ENCODE peak calls at places on chromosome 14, in six cellular contexts. One of them, this sample, is unnamed.

GRCh38 chr14:105862581-105863239 is 336.3 kb downstream of the TMEM121 start:
- DNase-seq in mucosa of descending colon: peak
- DNase-seq in D721Med: no peak
- DNase-seq in HCT116: no peak
- DNase-seq in HFFc6: no peak
- DNase-seq in heart right ventricle: no peak
- DNase-seq in this sample: no peak

GRCh38 chr14:33745163-33745562 is 205.7 kb downstream of the EGLN3 start:
- DNase-seq in HFFc6: no peak
- DNase-seq in HCT116: no peak
- DNase-seq in mucosa of descending colon: no peak
- DNase-seq in D721Med: no peak
- DNase-seq in heart right ventricle: no peak
- DNase-seq in this sample: no peak

GRCh38 chr14:22225526-22226133 is 363.4 kb downstream of the DAD1 start:
- DNase-seq in HCT116: no peak
- DNase-seq in heart right ventricle: no peak
- DNase-seq in D721Med: no peak
- DNase-seq in mucosa of descending colon: no peak
- DNase-seq in HFFc6: peak
- DNase-seq in this sample: no peak

GRCh38 chr14:64235652-64236640 is 58.2 kb downstream of the ESR2 start:
- DNase-seq in mucosa of descending colon: no peak
- DNase-seq in heart right ventricle: no peak
- DNase-seq in D721Med: no peak
- DNase-seq in HCT116: no peak
- DNase-seq in HFFc6: no peak
- DNase-seq in this sample: peak

GRCh38 chr14:34363733-34364134 is 98.3 kb downstream of the SPTSSA start:
- DNase-seq in mucosa of descending colon: no peak
- DNase-seq in HCT116: no peak
- DNase-seq in D721Med: no peak
- DNase-seq in heart right ventricle: peak
- DNase-seq in HFFc6: no peak
- DNase-seq in this sample: no peak

GRCh38 chr14:78836777-78837176 is 666.6 kb downstream of the NRXN3 start:
- DNase-seq in D721Med: peak
- DNase-seq in mucosa of descending colon: no peak
- DNase-seq in HFFc6: peak
- DNase-seq in heart right ventricle: peak
- DNase-seq in HCT116: peak
- DNase-seq in this sample: peak

GRCh38 chr14:25136811-25137210 is 86.9 kb upstream of the STXBP6 start:
- DNase-seq in heart right ventricle: no peak
- DNase-seq in D721Med: no peak
- DNase-seq in HFFc6: no peak
- DNase-seq in mucosa of descending colon: no peak
- DNase-seq in HCT116: no peak
- DNase-seq in this sample: no peak

GRCh38 chr14:103871596-103872480 is 24.5 kb upstream of the PPP1R13B start:
- DNase-seq in mucosa of descending colon: peak
- DNase-seq in D721Med: no peak
- DNase-seq in HCT116: no peak
- DNase-seq in heart right ventricle: peak
- DNase-seq in HFFc6: no peak
- DNase-seq in this sample: peak

GRCh38 chr14:85911044-85911443 is 381.1 kb downstream of the FLRT2 start:
- DNase-seq in HFFc6: no peak
- DNase-seq in D721Med: no peak
- DNase-seq in heart right ventricle: no peak
- DNase-seq in mucosa of descending colon: no peak
- DNase-seq in HCT116: no peak
- DNase-seq in this sample: no peak

GRCh38 chr14:104735830-104736642 is 12.0 kb downstream of the ADSS1 start:
- DNase-seq in heart right ventricle: peak
- DNase-seq in D721Med: no peak
- DNase-seq in mucosa of descending colon: peak
- DNase-seq in HFFc6: peak
- DNase-seq in HCT116: no peak
- DNase-seq in this sample: no peak

GRCh38 chr14:68211421-68211820 is 391.8 kb downstream of the RAD51B start:
- DNase-seq in mucosa of descending colon: no peak
- DNase-seq in D721Med: no peak
- DNase-seq in HCT116: no peak
- DNase-seq in heart right ventricle: no peak
- DNase-seq in HFFc6: peak
- DNase-seq in this sample: no peak

DNA sequence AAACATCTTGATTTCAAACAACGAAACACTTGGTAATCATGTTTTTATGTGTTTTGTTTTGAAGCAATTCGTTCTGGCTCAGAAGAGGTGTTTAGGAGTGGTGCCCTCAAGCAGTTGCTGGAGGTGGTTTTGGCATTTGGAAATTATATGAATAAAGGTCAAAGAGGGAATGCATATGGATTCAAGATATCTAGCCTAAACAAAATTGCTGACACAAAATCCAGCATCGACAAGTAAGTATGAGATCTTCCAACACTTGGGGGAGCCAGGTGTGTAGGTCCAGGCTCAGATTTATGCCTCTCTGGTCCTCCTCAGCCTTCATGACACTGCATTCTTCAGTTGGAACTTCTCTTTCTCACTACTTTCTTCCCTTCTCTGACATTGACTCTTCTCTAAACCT is 110.1 kb downstream of the GPR135 start:
- DNase-seq in HCT116: no peak
- DNase-seq in mucosa of descending colon: no peak
- DNase-seq in HFFc6: no peak
- DNase-seq in heart right ventricle: no peak
- DNase-seq in D721Med: no peak
- DNase-seq in this sample: no peak
- TF ChIP-seq CTCF in HCT116: no peak
- TF ChIP-seq CTCF in mucosa of descending colon: no peak
- TF ChIP-seq CTCF in HFFc6: no peak
- TF ChIP-seq CTCF in heart right ventricle: no peak
- TF ChIP-seq CTCF in D721Med: no peak
- TF ChIP-seq CTCF in this sample: no peak

DNA sequence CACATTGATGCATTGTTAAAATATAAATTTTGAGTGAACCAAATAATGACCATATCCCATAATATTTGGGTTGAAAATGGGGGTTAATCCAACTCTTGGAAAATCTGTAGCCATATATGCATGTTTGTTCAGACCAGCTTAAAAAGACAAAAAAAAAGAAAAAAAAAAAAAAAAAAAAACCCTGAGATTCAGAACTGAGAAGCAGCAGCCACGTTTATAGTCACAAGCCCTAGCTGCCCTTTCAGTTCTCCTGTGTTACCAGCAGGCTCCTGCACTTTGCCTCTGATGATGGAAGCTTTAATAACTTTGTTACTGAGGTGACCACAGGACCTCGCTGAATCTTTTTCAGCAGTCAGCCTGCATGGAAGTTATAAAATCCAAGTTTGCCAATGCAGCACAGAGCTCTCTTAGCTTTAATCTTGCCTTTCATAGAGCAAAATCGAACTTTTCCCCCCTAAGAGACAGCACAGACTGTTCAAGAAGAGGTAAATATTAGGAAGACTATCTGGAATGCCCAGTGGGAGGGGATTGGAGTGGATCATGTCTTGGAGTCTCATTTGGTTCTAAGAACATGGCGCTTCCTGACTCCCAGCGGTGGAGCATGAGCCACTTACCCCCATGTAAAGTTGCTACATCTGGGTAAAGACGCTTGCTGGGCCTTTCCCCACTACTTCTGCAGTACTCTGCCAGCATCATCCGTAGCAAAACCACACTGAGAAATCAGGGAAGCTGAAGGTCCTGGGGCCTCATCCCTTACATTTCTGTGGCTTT is 20.6 kb downstream of the GNG2 start:
- DNase-seq in mucosa of descending colon: no peak
- DNase-seq in D721Med: no peak
- DNase-seq in heart right ventricle: no peak
- DNase-seq in HFFc6: no peak
- DNase-seq in HCT116: no peak
- DNase-seq in this sample: no peak
- TF ChIP-seq CTCF in mucosa of descending colon: no peak
- TF ChIP-seq CTCF in D721Med: no peak
- TF ChIP-seq CTCF in heart right ventricle: no peak
- TF ChIP-seq CTCF in HFFc6: no peak
- TF ChIP-seq CTCF in HCT116: no peak
- TF ChIP-seq CTCF in this sample: peak

GRCh38 chr14:30906752-30907658 is 32.6 kb downstream of the COCH start:
- DNase-seq in D721Med: no peak
- DNase-seq in HFFc6: no peak
- DNase-seq in heart right ventricle: no peak
- DNase-seq in mucosa of descending colon: no peak
- DNase-seq in HCT116: peak
- DNase-seq in this sample: peak
- TF ChIP-seq CTCF in D721Med: peak
- TF ChIP-seq CTCF in HFFc6: peak
- TF ChIP-seq CTCF in heart right ventricle: peak
- TF ChIP-seq CTCF in mucosa of descending colon: no peak
- TF ChIP-seq CTCF in HCT116: peak
- TF ChIP-seq CTCF in this sample: peak

GRCh38 chr14:55840821-55841220 is 260.8 kb downstream of the KTN1 start:
- DNase-seq in mucosa of descending colon: no peak
- DNase-seq in HCT116: no peak
- DNase-seq in HFFc6: no peak
- DNase-seq in D721Med: no peak
- DNase-seq in heart right ventricle: no peak
- DNase-seq in this sample: no peak

GRCh38 chr14:55841625-55842024 is 261.6 kb downstream of the KTN1 start:
- DNase-seq in mucosa of descending colon: no peak
- DNase-seq in heart right ventricle: no peak
- DNase-seq in HFFc6: no peak
- DNase-seq in HCT116: no peak
- DNase-seq in D721Med: no peak
- DNase-seq in this sample: no peak

GRCh38 chr14:55845963-55846851 is 266.2 kb downstream of the KTN1 start:
- DNase-seq in HFFc6: no peak
- DNase-seq in HCT116: no peak
- DNase-seq in heart right ventricle: no peak
- DNase-seq in mucosa of descending colon: no peak
- DNase-seq in D721Med: no peak
- DNase-seq in this sample: no peak

GRCh38 chr14:55846852-55847471 is 267.0 kb downstream of the KTN1 start:
- DNase-seq in D721Med: no peak
- DNase-seq in HCT116: no peak
- DNase-seq in heart right ventricle: no peak
- DNase-seq in mucosa of descending colon: no peak
- DNase-seq in HFFc6: peak
- DNase-seq in this sample: no peak

GRCh38 chr14:55843718-55844403 is 263.9 kb downstream of the KTN1 start:
- DNase-seq in mucosa of descending colon: no peak
- DNase-seq in HFFc6: no peak
- DNase-seq in D721Med: no peak
- DNase-seq in HCT116: no peak
- DNase-seq in heart right ventricle: no peak
- DNase-seq in this sample: no peak
- TF ChIP-seq CTCF in mucosa of descending colon: no peak
- TF ChIP-seq CTCF in HFFc6: peak
- TF ChIP-seq CTCF in D721Med: peak
- TF ChIP-seq CTCF in HCT116: peak
- TF ChIP-seq CTCF in heart right ventricle: peak
- TF ChIP-seq CTCF in this sample: no peak

DNA sequence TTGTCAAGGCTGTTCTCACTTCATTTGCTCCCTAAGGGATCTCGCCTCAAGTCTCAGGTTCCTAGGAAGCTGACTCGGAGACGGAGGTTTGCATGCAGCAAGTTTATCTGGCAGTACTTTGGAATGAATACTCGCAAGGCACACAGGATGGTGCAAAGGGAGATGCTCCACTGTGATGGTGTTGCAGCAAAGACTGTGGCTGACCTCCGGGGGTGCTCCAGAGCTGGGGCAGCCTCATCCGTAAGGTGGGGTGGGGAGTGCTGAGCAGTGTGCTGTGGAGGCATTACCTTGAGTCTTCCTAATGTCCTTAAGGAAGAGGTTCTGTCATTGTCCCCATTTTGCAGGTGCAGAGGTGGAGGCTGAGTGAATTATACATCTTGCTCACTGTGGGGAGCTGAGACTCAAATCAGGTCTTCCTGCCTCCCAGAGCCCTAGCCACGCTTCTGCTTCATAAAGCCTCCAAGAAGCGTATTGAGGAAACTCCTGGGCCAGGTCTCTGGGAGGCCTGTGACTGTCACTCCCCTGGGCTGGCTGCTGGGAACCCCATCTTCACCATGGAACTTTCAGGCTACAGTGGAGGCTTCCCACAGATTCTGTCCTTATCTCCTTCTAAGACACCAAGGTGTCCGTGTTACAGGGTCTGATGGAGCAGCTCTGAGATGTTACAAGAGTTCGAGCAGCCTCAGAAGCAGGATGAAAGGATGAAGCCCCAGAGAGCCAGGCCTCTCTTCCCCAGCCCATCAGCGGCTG is 39.5 kb downstream of the GALNT16 start:
- DNase-seq in mucosa of descending colon: no peak
- DNase-seq in heart right ventricle: no peak
- DNase-seq in D721Med: no peak
- DNase-seq in HFFc6: no peak
- DNase-seq in HCT116: no peak
- DNase-seq in this sample: no peak
- TF ChIP-seq CTCF in mucosa of descending colon: no peak
- TF ChIP-seq CTCF in heart right ventricle: peak
- TF ChIP-seq CTCF in D721Med: no peak
- TF ChIP-seq CTCF in HFFc6: no peak
- TF ChIP-seq CTCF in HCT116: no peak
- TF ChIP-seq CTCF in this sample: peak

GRCh38 chr14:52014601-52015267 is 25.4 kb downstream of the RTRAF start:
- DNase-seq in D721Med: no peak
- DNase-seq in HFFc6: no peak
- DNase-seq in HCT116: no peak
- DNase-seq in mucosa of descending colon: no peak
- DNase-seq in heart right ventricle: peak
- DNase-seq in this sample: no peak

GRCh38 chr14:52012635-52013034 is 23.3 kb downstream of the RTRAF start:
- DNase-seq in heart right ventricle: peak
- DNase-seq in mucosa of descending colon: no peak
- DNase-seq in HFFc6: no peak
- DNase-seq in HCT116: no peak
- DNase-seq in D721Med: no peak
- DNase-seq in this sample: no peak

GRCh38 chr14:52013984-52014600 is 24.7 kb downstream of the RTRAF start:
- DNase-seq in heart right ventricle: no peak
- DNase-seq in HCT116: no peak
- DNase-seq in HFFc6: no peak
- DNase-seq in D721Med: no peak
- DNase-seq in mucosa of descending colon: no peak
- DNase-seq in this sample: no peak

GRCh38 chr14:52018252-52018651 is 28.9 kb downstream of the RTRAF start:
- DNase-seq in HFFc6: peak
- DNase-seq in mucosa of descending colon: peak
- DNase-seq in heart right ventricle: no peak
- DNase-seq in HCT116: no peak
- DNase-seq in D721Med: no peak
- DNase-seq in this sample: no peak

GRCh38 chr14:52015411-52016030 is 26.2 kb downstream of the RTRAF start:
- DNase-seq in mucosa of descending colon: no peak
- DNase-seq in HFFc6: no peak
- DNase-seq in HCT116: peak
- DNase-seq in heart right ventricle: peak
- DNase-seq in D721Med: no peak
- DNase-seq in this sample: no peak
- TF ChIP-seq CTCF in mucosa of descending colon: no peak
- TF ChIP-seq CTCF in HFFc6: peak
- TF ChIP-seq CTCF in HCT116: peak
- TF ChIP-seq CTCF in heart right ventricle: peak
- TF ChIP-seq CTCF in D721Med: peak
- TF ChIP-seq CTCF in this sample: no peak

GRCh38 chr14:20614038-20614840 is 23.1 kb upstream of the RNASE12 start:
- DNase-seq in HCT116: no peak
- DNase-seq in HFFc6: no peak
- DNase-seq in heart right ventricle: no peak
- DNase-seq in D721Med: no peak
- DNase-seq in mucosa of descending colon: no peak
- DNase-seq in this sample: no peak
- TF ChIP-seq CTCF in HCT116: no peak
- TF ChIP-seq CTCF in HFFc6: no peak
- TF ChIP-seq CTCF in heart right ventricle: no peak
- TF ChIP-seq CTCF in D721Med: no peak
- TF ChIP-seq CTCF in mucosa of descending colon: no peak
- TF ChIP-seq CTCF in this sample: no peak